ENCODE peak calls at places on chromosomes 3 and 15, in four cellular contexts. R is K562, D is GM12878, K is HepG2. I is an unnamed sample.

GRCh38 chr3:77780621-77781020 is 740.7 kb downstream of the ROBO2 start:
- DNase-seq in D (no peak), R (no peak), K (no peak), I (no peak)

GRCh38 chr3:167166594-167167253 is 213.4 kb downstream of the ZBBX start:
- DNase-seq in R (no peak), K (no peak), D (no peak), I (no peak)

GRCh38 chr3:185813205-185813604 is 11.6 kb downstream of the IGF2BP2 start:
- DNase-seq in R (no peak), K (no peak), D (no peak), I (no peak)

GRCh38 chr15:101049282-101049681 is 130.1 kb downstream of the LRRK1 start:
- DNase-seq in D (no peak), K (no peak), R (no peak), I (no peak)

GRCh38 chr15:91801836-91802534 is 51.5 kb upstream of the SLCO3A1 start:
- DNase-seq in R (no peak), K (no peak), D (no peak), I (no peak)

GRCh38 chr15:25331404-25331803 is 107.4 kb downstream of the UBE3A start:
- DNase-seq in R (no peak), D (no peak), K (no peak), I (no peak)

GRCh38 chr3:8964436-8965370 is 1.4 kb upstream of the RAD18 start:
- DNase-seq in D (no peak), K (peak; percentile 83), R (no peak), I (peak; percentile 24)

GRCh38 chr3:117920240-117920923 is 1114.3 kb downstream of the IGSF11 start:
- DNase-seq in K (no peak), R (no peak), D (no peak), I (no peak)

GRCh38 chr3:194075802-194076460 is 60.0 kb upstream of the HES1 start:
- DNase-seq in K (peak; percentile 86), D (no peak), R (peak; percentile 41), I (no peak)

GRCh38 chr3:195139876-195140240 is 131.1 kb downstream of the XXYLT1 start:
- DNase-seq in K (no peak), D (no peak), R (no peak), I (no peak)

GRCh38 chr15:29428925-29429573 is 159.4 kb upstream of the NSMCE3 start:
- DNase-seq in D (no peak), K (no peak), R (no peak), I (no peak)

GRCh38 chr15:25688166-25688565 is 175.0 kb downstream of the ATP10A start:
- DNase-seq in K (no peak), D (no peak), R (no peak), I (no peak)

GRCh38 chr3:22089284-22089683 is 338.3 kb upstream of the ZNF385D start:
- DNase-seq in D (peak; percentile 34), R (peak; percentile 1), K (peak; percentile 23), I (peak; percentile 21)

GRCh38 chr3:130488769-130489450 is 28.1 kb upstream of the COL6A6 start:
- DNase-seq in K (no peak), D (no peak), R (no peak), I (no peak)

GRCh38 chr3:142279965-142280590 is 54.7 kb upstream of the GK5 start:
- DNase-seq in R (peak; percentile 88), D (peak; percentile 53), K (peak; percentile 75), I (peak; percentile 20)

GRCh38 chr3:105827959-105828358 is 40.9 kb downstream of the CBLB start:
- DNase-seq in R (peak; percentile 40), D (no peak), K (peak; percentile 21), I (no peak)

GRCh38 chr3:31250116-31250813 is 282.5 kb upstream of the STT3B start:
- DNase-seq in D (no peak), K (no peak), R (no peak), I (no peak)

GRCh38 chr3:161325059-161325458 is 46.3 kb downstream of the SPTSSB start:
- DNase-seq in R (no peak), D (no peak), K (no peak), I (no peak)

GRCh38 chr15:46416544-46416943 is 781.7 kb downstream of the SQOR start:
- DNase-seq in K (no peak), R (no peak), D (no peak), I (no peak)

GRCh38 chr3:170829873-170830272 is 40.1 kb downstream of the RPL22L1 start:
- DNase-seq in K (no peak), R (no peak), D (no peak), I (no peak)

GRCh38 chr3:71695000-71695482 is 30.2 kb downstream of the EIF4E3 start:
- DNase-seq in K (peak; percentile 54), D (no peak), R (no peak), I (no peak)

GRCh38 chr15:45376967-45377629 is 1.2 kb downstream of the GATM start:
- DNase-seq in K (no peak), R (no peak), D (no peak), I (no peak)

GRCh38 chr3:120682095-120682681 is at the start of gene HGD:
- DNase-seq in R (no peak), K (peak; percentile 97), D (no peak), I (no peak)

GRCh38 chr3:115517457-115518050 is 105.8 kb upstream of the GAP43 start:
- DNase-seq in R (no peak), D (no peak), K (no peak), I (no peak)

GRCh38 chr3:56952846-56953245 is 107.6 kb upstream of the SPATA12 start:
- DNase-seq in D (no peak), K (no peak), R (no peak), I (no peak)

GRCh38 chr3:65963787-65964707 is 74.7 kb downstream of the MAGI1 start:
- DNase-seq in D (peak; percentile 40), K (peak; percentile 47), R (no peak), I (no peak)

GRCh38 chr3:65958216-65958615 is 80.5 kb downstream of the MAGI1 start:
- DNase-seq in K (no peak), R (no peak), D (no peak), I (no peak)

GRCh38 chr3:65961128-65961527 is 77.6 kb downstream of the MAGI1 start:
- DNase-seq in D (no peak), R (no peak), K (no peak), I (no peak)

GRCh38 chr3:65961733-65962132 is 77.0 kb downstream of the MAGI1 start:
- DNase-seq in R (no peak), D (no peak), K (peak; percentile 73), I (no peak)

GRCh38 chr3:65960087-65960486 is 78.6 kb downstream of the MAGI1 start:
- DNase-seq in K (no peak), D (no peak), R (no peak), I (no peak)
- TF ChIP-seq ESRRA in K (no peak), D (no peak), R (no peak), I (no peak)

DNA sequence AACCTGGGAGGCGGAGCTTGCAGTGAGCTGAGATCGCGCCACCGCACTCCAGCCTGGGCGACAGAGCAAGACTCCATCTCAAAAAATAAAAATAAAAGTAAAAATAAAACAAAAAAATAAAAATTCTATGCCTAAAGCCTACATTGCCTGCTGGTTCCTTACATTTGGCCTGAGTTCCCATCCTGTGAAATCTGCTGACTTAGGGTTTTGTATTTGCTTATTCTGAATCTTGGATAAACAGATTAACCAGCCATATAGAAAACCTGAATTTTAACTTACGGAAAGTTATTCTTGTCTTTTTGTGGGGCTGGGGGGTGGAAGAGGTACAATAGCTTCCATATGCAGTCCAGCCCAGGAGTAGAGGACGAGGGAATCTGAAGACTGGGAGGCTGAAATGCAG is 73.7 kb upstream of the UMPS start:
- DNase-seq in D (no peak), R (no peak), K (no peak), I (no peak)
- TF ChIP-seq ATF3 in D (no peak), R (no peak), K (no peak), I (no peak)

GRCh38 chr3:13827256-13827655 is 52.6 kb downstream of the WNT7A start:
- DNase-seq in K (no peak), R (no peak), D (no peak), I (no peak)
- TF ChIP-seq ESRRA in K (no peak), R (no peak), D (no peak), I (no peak)

DNA sequence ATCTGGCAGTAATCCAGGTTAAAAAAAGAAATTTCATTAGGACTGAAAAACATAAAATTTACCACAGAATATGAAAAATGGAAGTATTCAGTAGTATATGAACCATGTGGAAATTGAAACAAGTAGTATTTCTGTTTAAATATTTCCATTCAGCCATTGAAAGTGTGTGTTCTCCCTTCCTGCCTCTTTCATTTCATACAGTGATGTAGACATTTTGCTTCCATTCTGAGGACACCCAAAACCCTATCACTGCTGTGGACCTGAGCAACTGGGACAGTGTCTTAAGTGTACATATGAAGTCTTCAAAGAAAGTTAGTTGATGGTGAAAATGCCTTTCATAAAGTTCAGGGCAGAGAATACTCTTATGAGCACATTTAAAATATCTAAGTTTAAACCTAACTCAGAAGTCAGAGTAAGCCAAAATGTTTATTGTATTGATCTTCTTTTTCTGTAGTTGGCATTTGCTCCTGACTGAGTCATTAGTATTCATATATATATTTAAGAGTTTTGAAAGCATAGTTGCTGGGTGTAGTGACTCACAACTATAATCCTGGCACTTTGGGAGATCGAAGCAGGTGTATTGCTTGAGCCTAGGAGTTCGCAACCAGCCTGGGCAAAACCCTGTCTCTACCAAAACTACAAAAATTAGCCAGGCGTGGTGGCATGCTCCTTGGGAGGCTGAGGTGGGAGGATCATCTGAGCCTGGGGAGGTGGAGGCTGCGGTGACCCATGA is 198.8 kb downstream of the KLHL25 start:
- DNase-seq in K (no peak), D (no peak), R (no peak), I (no peak)
- TF ChIP-seq ATF3 in K (no peak), D (no peak), R (no peak), I (no peak)

GRCh38 chr3:149245738-149246451 is 24.3 kb upstream of the CP start:
- DNase-seq in D (peak; percentile 46), R (no peak), K (peak; percentile 75), I (no peak)
- TF ChIP-seq ESRRA in D (no peak), R (no peak), K (no peak), I (no peak)

GRCh38 chr3:141093397-141093796 is 42.2 kb downstream of the SPSB4 start:
- DNase-seq in K (no peak), R (no peak), D (no peak), I (no peak)
- TF ChIP-seq ATF3 in K (no peak), R (no peak), D (no peak), I (no peak)

I was measured in WTC11.